ENCODE peak calls at places on chromosomes 12 and 14, in five cellular contexts. E is CD4-positive, alpha-beta T cell; I is brain microvascular endothelial cell; H is COR-L47; W is A172. B is an unnamed sample.

GRCh38 chr12:42912367-42912766 is 322.8 kb upstream of the PRICKLE1 start:
- DNase-seq in E (no peak), I (no peak), H (no peak), W (no peak), B (no peak)

GRCh38 chr12:96445743-96446655 is 43.4 kb upstream of the CFAP54 start:
- DNase-seq in E (peak; percentile 44), I (peak; percentile 98), H (no peak), W (peak; percentile 95), B (peak; percentile 90)

GRCh38 chr14:103624860-103625259 is 4.2 kb upstream of the KLC1 start:
- DNase-seq in E (no peak), I (peak; percentile 34), H (no peak), W (peak; percentile 82), B (peak; percentile 94)

GRCh38 chr12:95593266-95593871 is 42.1 kb upstream of the USP44 start:
- DNase-seq in E (no peak), I (no peak), H (no peak), W (no peak), B (no peak)

GRCh38 chr14:73754911-73755360 is 40.8 kb upstream of the PNMA1 start:
- DNase-seq in E (no peak), I (no peak), H (no peak), W (no peak), B (no peak)

GRCh38 chr14:97791072-97791471 is 993.9 kb downstream of the VRK1 start:
- DNase-seq in E (no peak), I (no peak), H (no peak), W (no peak), B (no peak)

GRCh38 chr14:100748403-100748802 is 21.7 kb downstream of the DLK1 start:
- DNase-seq in E (no peak), I (no peak), H (no peak), W (no peak), B (no peak)

GRCh38 chr12:113361574-113362370 is 3.4 kb downstream of the PLBD2 start:
- DNase-seq in E (no peak), I (no peak), H (no peak), W (no peak), B (no peak)

GRCh38 chr12:22525426-22525825 is 18.9 kb downstream of the C2CD5 start:
- DNase-seq in E (no peak), I (no peak), H (no peak), W (no peak), B (peak; percentile 39)

GRCh38 chr14:63972323-63972932 is 119.6 kb downstream of the SYNE2 start:
- DNase-seq in E (no peak), I (no peak), H (peak; percentile 14), W (no peak), B (no peak)

GRCh38 chr12:131209082-131210070 is 255.7 kb downstream of the ADGRD1 start:
- DNase-seq in E (no peak), I (no peak), H (no peak), W (no peak), B (no peak)

GRCh38 chr12:127663716-127664115 is 603.3 kb upstream of the TMEM132C start:
- DNase-seq in E (no peak), I (no peak), H (no peak), W (no peak), B (no peak)

GRCh38 chr14:90288646-90289355 is 32.4 kb downstream of the PSMC1 start:
- DNase-seq in E (no peak), I (no peak), H (no peak), W (no peak), B (no peak)

GRCh38 chr12:45762185-45763110 is 32.9 kb downstream of the ARID2 start:
- DNase-seq in E (no peak), I (peak; percentile 49), H (peak; percentile 32), W (peak; percentile 19), B (peak; percentile 76)

GRCh38 chr12:12474931-12475485 is 87.7 kb downstream of the DUSP16 start:
- DNase-seq in E (no peak), I (peak; percentile 13), H (no peak), W (no peak), B (no peak)

GRCh38 chr14:33855672-33856071 is 95.2 kb downstream of the EGLN3 start:
- DNase-seq in E (no peak), I (no peak), H (no peak), W (no peak), B (no peak)

GRCh38 chr12:45290218-45290609 is 74.3 kb downstream of the ANO6 start:
- DNase-seq in E (no peak), I (peak; percentile 71), H (no peak), W (peak; percentile 23), B (peak; percentile 75)

GRCh38 chr12:129681830-129682229 is 222.0 kb downstream of the TMEM132D start:
- DNase-seq in E (no peak), I (no peak), H (no peak), W (no peak), B (no peak)

GRCh38 chr12:3216726-3217682 is 139.8 kb downstream of the TSPAN9 start:
- DNase-seq in E (no peak), I (peak; percentile 69), H (no peak), W (peak; percentile 62), B (peak; percentile 4)

GRCh38 chr12:81176796-81177195 is 98.9 kb downstream of the ACSS3 start:
- DNase-seq in E (no peak), I (no peak), H (no peak), W (no peak), B (no peak)

GRCh38 chr12:33825442-33825841 is 196.9 kb upstream of the ALG10 start:
- DNase-seq in E (no peak), I (no peak), H (no peak), W (peak; percentile 40), B (peak; percentile 77)

GRCh38 chr12:116631619-116632018 is 72.4 kb downstream of the MAP1LC3B2 start:
- DNase-seq in E (no peak), I (no peak), H (no peak), W (no peak), B (peak; percentile 32)

GRCh38 chr12:3195859-3196483 is 118.8 kb downstream of the TSPAN9 start:
- DNase-seq in E (no peak), I (no peak), H (no peak), W (no peak), B (no peak)

GRCh38 chr12:106345739-106346138 is 11.8 kb upstream of the POLR3B start:
- DNase-seq in E (no peak), I (peak; percentile 56), H (peak; percentile 64), W (peak; percentile 43), B (peak; percentile 76)

GRCh38 chr12:117100251-117100650 is 1.0 kb upstream of the TESC start:
- DNase-seq in E (no peak), I (no peak), H (no peak), W (peak; percentile 13), B (peak; percentile 22)